ENCODE peak calls at places on chromosomes 6 and 20, in eight cellular contexts. F is fibroblast of mammary gland; G is iPS-NIHi11; H is BJ; Z is osteocyte; M is NCI-H69; P is CD4-positive, CD25-positive, alpha-beta regulatory T cell; J is heart left ventricle. E is an unnamed sample.

GRCh38 chr20:16286601-16287000 is 286.6 kb downstream of the KIF16B start:
- DNase-seq in F (no peak), G (no peak), H (no peak), Z (no peak), M (no peak), P (no peak), J (no peak), E (no peak)

GRCh38 chr6:21909321-21909720 is 315.8 kb downstream of the SOX4 start:
- DNase-seq in F (no peak), G (no peak), H (no peak), Z (no peak), M (peak), P (no peak), J (no peak), E (no peak)

GRCh38 chr6:45791600-45792168 is 224.0 kb downstream of the CLIC5 start:
- DNase-seq in F (peak), G (no peak), H (peak), Z (no peak), M (no peak), P (no peak), J (no peak), E (no peak)

GRCh38 chr6:11023032-11023431 is 21.1 kb downstream of the ELOVL2 start:
- DNase-seq in F (peak), G (no peak), H (no peak), Z (no peak), M (no peak), P (no peak), J (no peak), E (no peak)

GRCh38 chr20:12570371-12570770 is 438.4 kb upstream of the SPTLC3 start:
- DNase-seq in F (no peak), G (peak), H (no peak), Z (no peak), M (peak), P (no peak), J (no peak), E (no peak)

GRCh38 chr20:58712823-58713731 is 20.5 kb downstream of the NPEPL1 start:
- DNase-seq in F (no peak), G (no peak), H (no peak), Z (peak), M (no peak), P (no peak), J (peak), E (no peak)

GRCh38 chr20:58833921-58834320 is 16.8 kb downstream of the GNAS-AS1 start:
- DNase-seq in F (no peak), G (no peak), H (no peak), Z (no peak), M (no peak), P (no peak), J (no peak), E (no peak)

GRCh38 chr20:9185511-9185910 is 116.6 kb downstream of the PLCB4 start:
- DNase-seq in F (peak), G (no peak), H (no peak), Z (no peak), M (peak), P (no peak), J (no peak), E (no peak)

GRCh38 chr20:4625687-4626086 is 96.0 kb upstream of the PRND start:
- DNase-seq in F (no peak), G (no peak), H (no peak), Z (no peak), M (no peak), P (no peak), J (no peak), E (no peak)

GRCh38 chr20:32509639-32510066 is 75.5 kb downstream of the NOL4L start:
- DNase-seq in F (peak), G (no peak), H (peak), Z (no peak), M (no peak), P (peak), J (no peak), E (peak)